ENCODE peak calls at places on chromosomes 5 and 9, in nine cellular contexts. Y is amniotic epithelial cell, J is GM04504, N is hypothalamus, O is T follicular helper cell, R is T-helper 2 cell, H is Kasumi-1, D is fibroblast of the aortic adventitia, M is AG08395. L is an unnamed sample.

GRCh38 chr9:78782858-78783257 is 485.9 kb downstream of the PSAT1 start:
- DNase-seq in Y (no peak), J (no peak), N (no peak), O (no peak), R (no peak), H (no peak), D (no peak), M (no peak), L (no peak)

GRCh38 chr5:160198886-160199409 is 30.4 kb upstream of the FABP6 start:
- DNase-seq in Y (no peak), J (no peak), N (no peak), O (no peak), R (no peak), H (no peak), D (no peak), M (no peak), L (no peak)

GRCh38 chr5:77129386-77129785 is 42.3 kb upstream of the ZBED3 start:
- DNase-seq in Y (no peak), J (no peak), N (no peak), O (no peak), R (no peak), H (peak; percentile 70), D (no peak), M (no peak), L (peak; percentile 34)

GRCh38 chr9:125433461-125434001 is 171.9 kb downstream of the GAPVD1 start:
- DNase-seq in Y (peak; percentile 32), J (peak; percentile 5), N (no peak), O (no peak), R (no peak), H (no peak), D (peak; percentile 10), M (no peak), L (no peak)

GRCh38 chr9:131609116-131609830 is 64.0 kb downstream of the PRRT1B start:
- DNase-seq in Y (peak; percentile 48), J (peak; percentile 60), N (peak; percentile 44), O (no peak), R (no peak), H (no peak), D (peak; percentile 70), M (peak; percentile 75), L (peak; percentile 73)

GRCh38 chr9:38079410-38080105 is 10.5 kb upstream of the SHB start:
- DNase-seq in Y (peak; percentile 44), J (no peak), N (no peak), O (no peak), R (no peak), H (peak; percentile 51), D (no peak), M (no peak), L (peak; percentile 64)

GRCh38 chr5:34923694-34924461 is 5.5 kb upstream of the DNAJC21 start:
- DNase-seq in Y (peak; percentile 84), J (peak; percentile 66), N (no peak), O (no peak), R (no peak), H (peak; percentile 59), D (peak; percentile 84), M (peak; percentile 67), L (peak; percentile 94)

GRCh38 chr5:79201206-79201605 is 34.7 kb upstream of the JMY start:
- DNase-seq in Y (peak; percentile 70), J (no peak), N (no peak), O (no peak), R (no peak), H (no peak), D (peak; percentile 66), M (no peak), L (no peak)

GRCh38 chr5:128426090-128426534 is 111.9 kb downstream of the FBN2 start:
- DNase-seq in Y (peak; percentile 37), J (no peak), N (no peak), O (no peak), R (no peak), H (no peak), D (no peak), M (no peak), L (peak; percentile 55)